ENCODE peak calls at places on chromosomes 5 and 9, in ten cellular contexts. G, Q, Z, M, K, L, H, P, E and N are unnamed samples.

GRCh38 chr9:136826703-136827582 is 15.3 kb upstream of the AJM1 start:
- DNase-seq in M (no peak), H (no peak), Z (no peak), E (peak; percentile 98), Q (no peak), K (no peak), L (no peak), P (no peak), G (no peak), N (peak; percentile 50)

GRCh38 chr5:157160001-157160400 is 6.1 kb downstream of the GARIN3 start:
- DNase-seq in Z (no peak), G (no peak), P (no peak), Q (no peak), K (no peak), L (peak; percentile 50), M (no peak), H (no peak), E (no peak), N (no peak)

GRCh38 chr9:105636331-105636730 is 25.9 kb upstream of the TAL2 start:
- DNase-seq in G (no peak), M (no peak), E (no peak), P (no peak), Z (no peak), Q (no peak), K (no peak), H (no peak), L (no peak), N (no peak)

GRCh38 chr5:107670028-107670926 is 460 bp downstream of the EFNA5 start:
- DNase-seq in M (no peak), Q (peak; percentile 7), E (peak; percentile 22), P (no peak), H (no peak), G (peak; percentile 71), L (no peak), Z (peak; percentile 34), K (no peak), N (peak; percentile 88)

GRCh38 chr9:136847065-136847826 is 2.0 kb upstream of the PHPT1 start:
- DNase-seq in H (peak; percentile 68), Z (peak; percentile 85), E (peak; percentile 57), Q (no peak), M (no peak), L (no peak), G (no peak), K (no peak), P (peak; percentile 53), N (peak; percentile 93)

GRCh38 chr5:41406944-41407343 is 103.5 kb downstream of the PLCXD3 start:
- DNase-seq in P (peak; percentile 29), Q (no peak), H (no peak), K (no peak), L (no peak), Z (peak; percentile 27), G (no peak), M (no peak), E (no peak), N (no peak)

GRCh38 chr9:131734165-131734610 is 5.7 kb downstream of the RAPGEF1 start:
- DNase-seq in P (no peak), M (no peak), H (peak; percentile 90), Z (peak; percentile 52), E (peak; percentile 62), Q (no peak), L (no peak), G (no peak), K (no peak), N (no peak)

GRCh38 chr5:175828676-175829075 is 42.7 kb upstream of the CPLX2 start:
- DNase-seq in H (no peak), P (no peak), E (no peak), Z (no peak), G (no peak), K (no peak), Q (no peak), L (no peak), M (no peak), N (no peak)

GRCh38 chr9:70949239-70949638 is 172.2 kb downstream of the TRPM3 start:
- DNase-seq in Z (no peak), P (no peak), E (no peak), M (no peak), K (no peak), H (peak; percentile 35), L (no peak), G (no peak), Q (no peak), N (no peak)

DNA sequence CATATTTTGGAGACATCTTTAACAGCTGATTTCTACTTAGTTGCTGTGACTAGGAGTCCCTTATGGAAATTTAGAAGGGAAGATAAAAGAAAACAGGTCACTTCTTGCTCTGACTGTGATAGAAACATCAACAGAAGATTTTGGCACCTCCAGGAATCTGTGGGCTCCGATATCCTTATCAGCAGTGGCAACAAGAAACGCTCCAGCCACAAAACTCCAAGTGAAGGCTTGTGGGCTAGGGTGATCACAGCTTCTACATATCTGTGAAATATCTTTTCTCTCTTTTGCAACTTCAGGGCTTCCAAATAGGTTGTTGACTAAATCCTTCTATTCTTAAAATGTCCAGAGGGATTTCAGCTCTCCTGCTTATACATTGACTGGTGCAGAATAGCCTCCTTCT is 1625.5 kb upstream of the CDH6 start:
- DNase-seq in M (no peak), G (no peak), Q (no peak), L (no peak), E (no peak), H (no peak), Z (no peak), K (no peak), P (no peak), N (no peak)
- TF ChIP-seq POLR2A in M (no peak), G (no peak), Q (no peak), L (no peak), E (no peak), H (no peak), Z (no peak), K (no peak), P (no peak), N (no peak)

GRCh38 chr9:4830699-4831098 is 38.0 kb downstream of the RCL1 start:
- DNase-seq in M (no peak), H (no peak), Z (no peak), G (no peak), K (no peak), E (no peak), P (no peak), Q (no peak), L (no peak), N (no peak)
- TF ChIP-seq CTCF in M (no peak), H (no peak), Z (no peak), G (no peak), K (no peak), E (no peak), P (no peak), Q (no peak), L (no peak), N (no peak)

GRCh38 chr5:140041099-140041491 is 2.0 kb downstream of the NRG2 start:
- DNase-seq in Z (no peak), P (no peak), L (no peak), Q (no peak), G (no peak), K (no peak), M (no peak), E (no peak), H (no peak), N (no peak)

GRCh38 chr5:140041492-140042421 is 1.3 kb downstream of the NRG2 start:
- DNase-seq in Q (peak; percentile 7), K (peak; percentile 53), Z (peak; percentile 42), G (peak; percentile 81), H (no peak), E (peak; percentile 97), L (no peak), P (no peak), M (no peak), N (peak; percentile 75)

GRCh38 chr5:140043508-140043872 is 391 bp upstream of the NRG2 start:
- DNase-seq in G (no peak), L (no peak), M (peak; percentile 27), E (peak; percentile 42), H (no peak), Q (no peak), K (no peak), Z (peak; percentile 70), P (no peak), N (no peak)

GRCh38 chr5:140044041-140044440 is 942 bp upstream of the NRG2 start:
- DNase-seq in L (no peak), P (no peak), H (no peak), M (no peak), G (no peak), K (no peak), Z (no peak), Q (no peak), E (no peak), N (no peak)

DNA sequence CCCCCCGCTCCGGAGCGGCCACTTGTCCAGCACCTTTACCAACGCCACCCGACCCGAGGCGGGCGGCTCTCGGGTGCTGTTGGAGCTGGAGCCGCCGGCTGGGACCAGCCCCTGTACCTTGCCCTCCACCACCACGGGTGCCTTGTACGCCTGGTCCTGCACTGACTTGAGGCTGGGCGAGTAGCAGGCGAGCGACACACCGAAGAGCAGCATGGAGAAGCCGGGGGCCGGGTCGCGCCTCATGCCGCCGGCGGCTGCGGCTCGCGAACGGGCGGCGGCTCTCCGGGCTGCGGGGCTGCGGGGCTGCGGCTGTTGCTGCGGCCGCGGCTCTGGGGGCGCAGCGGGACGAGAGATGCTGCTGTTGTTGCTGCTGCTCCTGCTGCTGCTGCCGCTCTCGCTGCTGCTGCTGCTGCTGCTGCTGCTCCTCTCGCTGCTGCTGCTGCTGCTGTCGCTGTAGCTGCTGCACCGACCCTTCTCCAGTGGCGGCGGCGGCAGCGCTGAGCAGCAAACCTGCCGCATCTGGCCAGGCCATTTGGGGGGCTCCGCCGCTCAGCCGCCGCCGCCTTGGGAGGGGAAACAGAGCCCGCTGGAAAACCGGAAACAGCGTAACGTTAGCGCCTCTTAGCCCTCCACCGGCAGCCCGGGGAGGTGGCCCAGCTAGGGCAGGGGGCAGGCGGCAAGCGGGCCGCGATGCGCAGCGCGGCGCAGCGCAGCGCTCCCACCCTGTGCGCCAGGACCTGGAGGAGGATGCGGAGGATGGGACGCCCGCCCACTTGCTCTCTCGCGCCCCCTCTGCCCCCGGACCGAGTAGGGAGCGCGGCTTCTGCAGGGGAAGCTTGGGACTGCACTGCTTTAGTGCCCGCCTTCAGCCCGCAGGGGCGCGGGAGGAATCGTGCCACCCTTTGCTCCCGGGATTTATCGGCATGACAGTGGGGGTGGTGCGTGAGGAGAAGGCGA is at the start of gene NRG2:
- DNase-seq in L (no peak), M (peak; percentile 46), Z (peak; percentile 83), K (peak; percentile 67), E (peak; percentile 75), G (peak; percentile 90), Q (peak; percentile 16), H (peak; percentile 50), P (peak; percentile 49), N (peak; percentile 28)
- TF ChIP-seq POLR2A in L (no peak), M (no peak), Z (peak; percentile 48), K (no peak), E (peak; percentile 27), G (no peak), Q (no peak), H (no peak), P (no peak), N (no peak)

DNA sequence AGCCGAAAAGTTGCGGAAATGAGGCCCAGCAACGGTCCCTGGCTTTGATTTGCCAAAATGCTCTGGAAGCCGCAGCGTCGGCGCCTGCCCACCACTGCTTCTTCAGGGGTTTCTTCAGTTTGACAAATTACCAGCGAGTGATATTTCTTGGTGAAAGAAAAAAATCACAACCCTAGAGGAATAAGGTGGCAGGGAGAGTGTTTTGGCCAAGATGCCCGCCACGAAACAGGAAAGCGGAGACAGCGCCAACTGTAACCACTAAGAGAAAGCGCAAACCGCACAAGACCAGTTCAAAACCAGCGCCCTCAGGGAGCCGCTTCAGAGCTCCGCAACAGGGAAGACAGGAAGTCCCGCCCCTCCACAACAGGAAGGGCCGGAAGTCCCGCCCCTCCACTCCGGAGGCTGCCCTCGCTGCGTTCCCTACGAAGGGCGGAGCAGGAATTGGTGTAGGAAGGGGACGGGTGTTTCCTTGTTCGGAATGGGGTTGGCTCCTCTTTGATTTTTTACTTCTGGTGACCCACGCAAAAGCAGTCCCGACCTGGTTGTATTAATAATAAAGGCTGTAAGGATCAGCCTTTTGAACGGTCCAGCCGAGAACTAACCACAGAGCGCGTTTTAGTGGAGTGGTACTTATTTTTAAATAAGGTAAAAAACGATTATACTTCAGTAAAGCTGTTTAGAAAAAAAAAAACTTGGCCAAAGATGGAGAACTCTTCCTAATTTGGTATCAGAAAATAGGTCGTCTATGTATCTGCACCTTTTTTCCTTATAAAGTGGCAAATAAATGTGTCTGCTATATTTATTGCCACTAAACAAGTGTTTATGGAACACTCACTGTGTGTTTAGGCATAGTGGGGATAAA is at the start of gene C5orf34:
- DNase-seq in G (peak; percentile 98), M (peak; percentile 81), Z (peak; percentile 96), L (peak; percentile 98), Q (peak; percentile 97), H (peak; percentile 97), P (peak; percentile 93), E (peak; percentile 96), K (peak; percentile 97), N (peak; percentile 93)
- TF ChIP-seq CTCF in G (no peak), M (no peak), Z (no peak), L (peak; percentile 6), Q (peak; percentile 32), H (no peak), P (peak; percentile 30), E (no peak), K (no peak), N (no peak)